ENCODE peak calls at places on chromosome 9, in six cellular contexts. I is IMR-90, N is mesenchymal stem cell, S is H1, C is mesendoderm, X is trophoblast cell. Y is an unnamed sample.

GRCh38 chr9:70574222-70574837 is 159.9 kb upstream of the KLF9 start:
- DNase-seq in I (peak), N (peak), S (no peak), C (peak), X (no peak), Y (no peak)

GRCh38 chr9:121735065-121735791 is 83.8 kb downstream of the DAB2IP start:
- DNase-seq in I (peak), N (peak), S (peak), C (peak), X (no peak), Y (no peak)

GRCh38 chr9:106062252-106062651 is 367.9 kb downstream of the TMEM38B start:
- DNase-seq in I (no peak), N (no peak), S (no peak), C (no peak), X (no peak), Y (no peak)

GRCh38 chr9:97875111-97875510 is 22.1 kb downstream of the FOXE1 start:
- DNase-seq in I (no peak), N (no peak), S (no peak), C (no peak), X (no peak), Y (no peak)

GRCh38 chr9:108665856-108666784 is 189.7 kb downstream of the ACTL7B start:
- DNase-seq in I (peak), N (no peak), S (no peak), C (no peak), X (peak), Y (no peak)

GRCh38 chr9:70120834-70121510 is 77.3 kb downstream of the MAMDC2 start:
- DNase-seq in I (peak), N (peak), S (no peak), C (peak), X (peak), Y (no peak)

GRCh38 chr9:133683494-133684460 is 47.6 kb downstream of the DBH start:
- DNase-seq in I (peak), N (peak), S (no peak), C (peak), X (no peak), Y (no peak)

GRCh38 chr9:20041717-20042116 is 252.9 kb upstream of the SLC24A2 start:
- DNase-seq in I (no peak), N (no peak), S (no peak), C (peak), X (no peak), Y (no peak)

GRCh38 chr9:121876212-121876611 is 216.9 kb downstream of the TTLL11 start:
- DNase-seq in I (no peak), N (no peak), S (no peak), C (no peak), X (peak), Y (no peak)

GRCh38 chr9:70883056-70883455 is 238.4 kb downstream of the TRPM3 start:
- DNase-seq in I (peak), N (no peak), S (no peak), C (peak), X (no peak), Y (no peak)

GRCh38 chr9:93264338-93265125 is 80.6 kb downstream of the WNK2 start:
- DNase-seq in I (no peak), N (no peak), S (no peak), C (no peak), X (no peak), Y (no peak)

GRCh38 chr9:133115604-133116345 is 5.3 kb downstream of the RALGDS start:
- DNase-seq in I (peak), N (peak), S (no peak), C (peak), X (peak), Y (no peak)

GRCh38 chr9:19642256-19642655 is 146.6 kb downstream of the SLC24A2 start:
- DNase-seq in I (no peak), N (no peak), S (no peak), C (no peak), X (no peak), Y (no peak)

GRCh38 chr9:17837931-17838330 is 259.1 kb downstream of the SH3GL2 start:
- DNase-seq in I (no peak), N (no peak), S (no peak), C (peak), X (no peak), Y (no peak)

GRCh38 chr9:100474082-100474949 is 1.4 kb downstream of the TMEFF1 start:
- DNase-seq in I (no peak), N (peak), S (no peak), C (peak), X (no peak), Y (peak)

GRCh38 chr9:100477221-100477620 is 4.3 kb downstream of the TMEFF1 start:
- DNase-seq in I (no peak), N (no peak), S (no peak), C (no peak), X (no peak), Y (no peak)

GRCh38 chr9:100472725-100473261 is at the start of gene TMEFF1:
- DNase-seq in I (peak), N (peak), S (peak), C (peak), X (peak), Y (peak)

GRCh38 chr9:100473271-100474081 is 527 bp downstream of the TMEFF1 start:
- DNase-seq in I (peak), N (peak), S (no peak), C (peak), X (peak), Y (peak)

DNA sequence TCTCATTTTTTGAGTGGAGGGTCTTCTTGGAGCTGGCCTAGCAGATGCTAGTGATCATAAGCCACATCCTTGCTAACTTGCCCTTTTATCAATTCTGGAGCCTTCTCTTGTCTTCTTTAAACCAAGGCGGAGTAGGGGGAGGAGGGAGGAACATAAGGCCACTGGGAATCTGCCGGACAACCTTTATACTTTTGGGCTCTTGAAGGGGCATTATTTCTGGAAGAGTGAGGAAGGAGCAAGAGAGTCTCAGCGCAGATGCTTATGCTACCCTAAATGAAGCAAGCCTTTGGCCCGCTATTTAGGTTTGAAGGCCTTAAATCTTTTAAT is 2.0 kb downstream of the TMEFF1 start:
- DNase-seq in I (no peak), N (no peak), S (no peak), C (no peak), X (no peak), Y (no peak)
- H3K4me3 ChIP-seq in I (no peak), N (no peak), S (peak), C (peak), X (no peak), Y (peak)

GRCh38 chr9:99785010-99785590 is 36.6 kb upstream of the NR4A3 start:
- DNase-seq in I (no peak), N (no peak), S (no peak), C (peak), X (no peak), Y (no peak)
- H2AK5ac ChIP-seq in I (no peak), N (no peak), S (peak), C (no peak), X (no peak), Y (no peak)

DNA sequence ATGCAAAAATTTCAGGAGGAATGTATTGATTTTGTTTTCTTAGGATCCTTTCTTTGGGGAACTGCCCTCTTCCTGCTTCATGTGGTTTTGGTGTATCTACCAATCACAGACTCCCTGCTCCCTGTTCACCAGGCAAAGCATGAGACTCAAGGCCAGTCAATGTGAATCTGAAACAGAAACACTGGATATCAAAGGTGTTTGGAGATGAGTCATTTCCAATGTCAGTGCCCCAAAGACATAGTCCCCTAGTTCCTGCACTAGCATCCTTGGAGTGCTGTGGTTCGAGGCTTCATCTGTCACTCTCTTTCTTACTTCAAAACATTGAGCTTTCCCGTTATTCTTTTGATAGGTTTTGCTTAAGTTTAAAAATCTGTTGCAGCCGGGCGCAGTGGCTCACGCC is 8.1 kb downstream of the PPP3R2 start:
- DNase-seq in I (no peak), N (no peak), S (no peak), C (no peak), X (no peak), Y (no peak)
- H3K4me3 ChIP-seq in I (no peak), N (no peak), S (no peak), C (no peak), X (no peak), Y (no peak)

DNA sequence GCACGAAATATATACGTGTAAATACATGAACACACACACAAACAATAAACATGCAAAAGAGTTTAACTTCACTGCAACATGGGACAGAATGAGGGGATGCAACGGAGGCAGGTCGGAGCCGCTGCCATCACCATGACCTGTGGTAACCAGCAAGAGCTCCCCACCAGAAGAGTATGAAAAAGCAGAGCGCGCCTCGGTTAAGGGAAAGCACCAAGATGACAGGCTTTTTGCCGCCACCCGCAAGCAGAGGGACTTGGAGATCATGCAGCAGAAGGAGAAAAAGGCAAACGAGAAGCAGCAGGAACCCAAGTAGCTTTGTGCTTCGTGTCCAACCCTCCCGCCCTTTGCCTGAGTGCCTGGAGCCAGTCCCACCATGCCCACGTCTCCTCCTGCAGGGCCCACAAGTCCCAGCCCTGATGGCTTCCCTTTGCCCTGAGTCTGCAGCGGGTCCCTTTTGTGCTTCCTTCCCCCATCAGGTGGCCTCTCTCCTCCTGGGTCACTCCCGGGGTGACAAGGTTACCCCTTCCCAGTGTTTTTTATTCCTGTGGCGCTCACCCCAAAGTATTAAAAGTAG is 13.8 kb downstream of the WHRN start:
- DNase-seq in I (no peak), N (no peak), S (no peak), C (no peak), X (no peak), Y (no peak)
- H2AK5ac ChIP-seq in I (no peak), N (no peak), S (no peak), C (no peak), X (no peak), Y (no peak)

DNA sequence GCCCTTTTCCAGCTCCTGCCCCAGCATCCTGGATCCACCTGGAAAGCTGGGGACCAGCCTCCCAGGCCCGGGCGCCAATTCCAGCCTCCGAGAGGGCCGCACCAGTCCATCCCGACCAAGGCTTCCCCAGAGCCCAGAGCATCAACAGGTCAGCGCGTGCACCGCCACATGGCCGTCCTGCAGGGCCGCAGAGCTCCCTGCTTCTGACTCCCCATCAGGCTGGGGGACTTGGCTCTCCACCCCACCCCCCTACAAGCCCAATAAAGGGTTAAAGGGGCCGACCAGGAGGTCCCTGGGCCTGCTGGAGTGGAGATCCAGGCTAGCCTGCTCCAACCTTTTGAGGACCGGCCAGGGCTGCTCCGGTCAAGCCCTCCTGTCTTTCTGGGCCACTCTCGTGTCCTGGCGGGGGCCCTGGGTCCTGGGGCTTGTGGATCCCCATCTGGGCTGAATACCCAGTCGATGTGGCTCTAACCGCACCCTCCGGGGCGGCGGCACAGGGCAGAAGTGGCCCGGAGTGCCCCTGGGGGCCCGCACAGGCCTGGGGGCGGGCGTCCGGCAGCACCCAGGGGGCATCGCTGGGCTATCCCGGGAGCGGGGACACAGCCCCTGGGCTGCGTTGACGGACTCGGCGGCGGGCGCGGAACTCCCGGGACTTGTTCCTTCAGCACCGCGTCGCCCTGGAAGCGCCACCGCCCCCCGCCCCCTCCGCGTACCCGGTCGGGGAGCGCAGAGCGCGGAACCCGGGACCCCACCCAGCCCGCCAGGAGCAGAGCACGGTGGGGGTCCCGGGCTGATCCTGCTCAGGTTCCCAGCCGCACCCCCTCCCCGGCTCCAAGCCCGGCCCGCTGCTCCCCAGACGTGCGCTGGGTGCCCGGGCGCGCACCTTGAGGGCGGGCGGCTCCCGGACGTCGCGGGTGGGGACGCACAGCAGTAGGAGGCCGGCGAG is 590 bp downstream of the ENTPD2 start:
- DNase-seq in I (no peak), N (no peak), S (no peak), C (no peak), X (no peak), Y (no peak)
- H3K4me3 ChIP-seq in I (no peak), N (no peak), S (peak), C (no peak), X (peak), Y (peak)

DNA sequence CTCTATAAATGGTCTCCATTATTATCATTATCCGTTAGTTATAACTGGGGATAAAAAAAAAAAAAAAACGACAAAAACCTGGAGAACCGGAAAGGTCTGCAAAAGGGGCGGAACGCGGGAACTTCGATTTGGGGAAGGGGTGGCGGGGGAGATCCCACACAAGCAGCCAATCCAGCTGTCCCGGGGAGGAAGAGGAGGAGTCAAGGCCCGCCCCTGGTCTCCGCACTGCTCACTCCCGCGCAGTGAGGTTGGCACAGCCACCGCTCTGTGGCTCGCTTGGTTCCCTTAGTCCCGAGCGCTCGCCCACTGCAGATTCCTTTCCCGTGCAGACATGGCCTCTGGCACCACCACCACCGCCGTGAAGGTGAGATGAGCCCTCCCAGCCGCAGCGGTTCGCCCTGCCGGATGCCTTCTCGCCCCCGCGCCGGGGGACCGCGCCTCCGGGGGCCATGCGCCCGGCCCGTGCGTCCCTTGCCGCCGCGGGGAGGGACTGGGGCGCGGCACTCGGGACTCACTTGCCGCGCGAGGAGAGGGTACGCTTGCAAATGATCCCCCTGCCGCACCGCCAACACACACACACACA is at the start of gene MTAP:
- DNase-seq in I (peak), N (peak), S (peak), C (peak), X (peak), Y (peak)
- H2AK5ac ChIP-seq in I (peak), N (peak), S (peak), C (no peak), X (peak), Y (peak)

GRCh38 chr9:100578610-100579009 is 731 bp downstream of the CAVIN4 start:
- DNase-seq in I (no peak), N (no peak), S (no peak), C (no peak), X (no peak), Y (no peak)
- H3K4me3 ChIP-seq in I (no peak), N (no peak), S (no peak), C (no peak), X (no peak), Y (no peak)

DNA sequence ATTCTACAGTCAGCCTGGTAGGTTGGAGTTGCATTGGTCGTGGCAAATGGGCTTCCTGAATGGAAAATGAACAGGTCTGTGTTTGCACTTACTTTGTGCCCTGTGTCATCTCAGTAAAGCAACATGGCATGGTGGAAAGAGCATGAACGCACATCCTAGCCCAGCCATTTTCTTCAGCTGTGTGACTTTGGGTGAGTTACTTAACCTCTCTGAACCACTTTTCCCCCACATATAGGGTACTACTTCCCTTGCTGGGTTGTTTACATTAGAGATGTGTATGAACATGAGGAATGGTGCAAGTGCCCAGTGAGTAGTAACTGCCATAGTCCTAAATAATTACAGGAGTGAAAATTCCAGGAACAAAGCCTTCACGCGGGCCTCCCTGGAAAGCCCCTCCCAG is 83.6 kb downstream of the MVB12B start:
- DNase-seq in I (no peak), N (no peak), S (no peak), C (no peak), X (no peak), Y (no peak)
- H2AK5ac ChIP-seq in I (no peak), N (no peak), S (no peak), C (no peak), X (no peak), Y (no peak)